ENCODE peak calls at places on chromosomes 11 and 22, in four cellular contexts. L is astrocyte of the spinal cord, J is left ventricle myocardium inferior, M is suprapubic skin. S is an unnamed sample.

GRCh38 chr22:30386960-30387848 is at the start of gene RNF215:
- DNase-seq in L (peak), J (peak), M (peak), S (peak)

GRCh38 chr11:42407379-42407778 is 904.4 kb upstream of the API5 start:
- DNase-seq in L (no peak), J (no peak), M (no peak), S (no peak)

GRCh38 chr11:42812408-42812807 is 499.4 kb upstream of the API5 start:
- DNase-seq in L (no peak), J (no peak), M (no peak), S (no peak)

GRCh38 chr22:46547179-46547882 is 9.9 kb upstream of the CELSR1 start:
- DNase-seq in L (peak), J (peak), M (no peak), S (no peak)

GRCh38 chr11:3160252-3161031 is 4.7 kb downstream of the OSBPL5 start:
- DNase-seq in L (peak), J (peak), M (peak), S (peak)

GRCh38 chr11:47714554-47715081 is 551 bp downstream of the AGBL2 start:
- DNase-seq in L (peak), J (no peak), M (no peak), S (no peak)

GRCh38 chr11:44564198-44564597 is 1.3 kb upstream of the CD82 start:
- DNase-seq in L (peak), J (no peak), M (no peak), S (no peak)

GRCh38 chr11:76209671-76209955 is 3.3 kb upstream of the WNT11 start:
- DNase-seq in L (no peak), J (no peak), M (no peak), S (no peak)

GRCh38 chr11:40602866-40603578 is 856.4 kb downstream of the LRRC4C start:
- DNase-seq in L (no peak), J (no peak), M (no peak), S (no peak)

GRCh38 chr22:31155425-31155824 is 4.6 kb upstream of the RNF185 start:
- DNase-seq in L (peak), J (no peak), M (no peak), S (no peak)

GRCh38 chr11:90434858-90435257 is 212.0 kb upstream of the CHORDC1 start:
- DNase-seq in L (no peak), J (no peak), M (no peak), S (no peak)

GRCh38 chr11:8913961-8914660 is 3.1 kb downstream of the AKIP1 start:
- DNase-seq in L (peak), J (no peak), M (no peak), S (no peak)

GRCh38 chr11:125062931-125063428 is at the start of gene SLC37A2:
- DNase-seq in L (peak), J (peak), M (peak), S (peak)

GRCh38 chr11:130609121-130610035 is 160.9 kb downstream of the ADAMTS15 start:
- DNase-seq in L (no peak), J (peak), M (peak), S (no peak)

GRCh38 chr11:123122341-123122740 is 60.4 kb upstream of the HSPA8 start:
- DNase-seq in L (peak), J (no peak), M (no peak), S (no peak)

GRCh38 chr11:113118104-113118503 is 156.9 kb downstream of the NCAM1 start:
- DNase-seq in L (no peak), J (no peak), M (no peak), S (no peak)

GRCh38 chr11:43691806-43692205 is 11.3 kb downstream of the HSD17B12 start:
- DNase-seq in L (no peak), J (no peak), M (no peak), S (no peak)

GRCh38 chr22:48337957-48338792 is 1489.5 kb downstream of the BRD1 start:
- DNase-seq in L (no peak), J (no peak), M (no peak), S (no peak)

GRCh38 chr11:27329867-27330632 is 33.0 kb downstream of the CCDC34 start:
- DNase-seq in L (no peak), J (no peak), M (no peak), S (no peak)

GRCh38 chr22:26182723-26183122 is 13.5 kb downstream of the SEZ6L start:
- DNase-seq in L (no peak), J (no peak), M (no peak), S (no peak)

GRCh38 chr22:35596821-35597220 is 20.3 kb downstream of the MB start:
- DNase-seq in L (no peak), J (peak), M (no peak), S (no peak)

DNA sequence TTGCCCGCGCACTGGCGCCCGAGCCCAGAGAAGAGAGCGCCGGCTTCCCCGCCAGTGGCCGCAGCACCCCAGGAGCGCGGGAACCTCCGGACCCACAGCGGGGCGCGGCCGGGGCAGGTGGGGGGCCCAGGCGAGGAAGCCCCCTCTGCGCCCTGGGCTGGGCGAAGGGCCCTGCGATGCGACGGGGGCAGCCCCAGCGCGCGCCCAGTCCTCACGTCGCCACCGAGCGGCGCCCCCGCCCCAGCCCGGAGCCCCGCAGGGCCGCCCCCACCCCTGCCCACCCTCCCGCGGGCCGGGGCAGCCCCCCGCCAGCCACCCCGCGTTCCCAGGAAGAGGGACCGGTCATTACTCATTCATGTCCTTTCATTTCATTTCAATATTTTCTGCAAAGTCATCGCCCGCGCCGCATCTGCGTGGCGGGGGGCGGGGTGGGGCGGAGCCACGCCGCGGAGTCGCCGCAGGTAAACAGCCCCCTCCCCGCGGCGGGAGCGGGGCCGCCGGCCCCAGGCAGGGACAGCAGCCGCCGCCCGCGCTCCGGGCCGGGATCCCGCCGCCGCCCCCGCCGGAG is 673 bp upstream of the PANX2 start:
- DNase-seq in L (no peak), J (no peak), M (no peak), S (no peak)
- TF ChIP-seq CTCF in L (no peak), J (no peak), M (no peak), S (no peak)

DNA sequence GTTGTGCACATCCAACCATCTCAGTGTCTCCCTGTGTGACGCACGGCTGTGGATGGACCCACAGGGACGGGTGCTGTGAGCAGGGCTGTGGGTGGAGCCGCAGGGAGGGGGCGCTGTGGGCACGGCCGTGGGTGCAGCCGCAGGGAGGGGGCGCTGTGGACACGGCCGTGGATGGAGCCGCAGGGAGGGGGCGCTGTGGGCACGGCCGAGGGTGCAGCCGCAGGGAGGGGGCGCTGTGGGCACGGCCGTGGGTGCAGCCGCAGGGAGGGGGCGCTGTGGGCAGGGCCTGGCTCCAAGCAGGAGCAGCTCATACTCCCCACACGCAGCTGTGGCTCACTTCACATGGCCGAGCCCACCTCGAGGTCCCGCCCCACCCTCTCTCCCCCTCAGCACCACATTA is 6.0 kb upstream of the MAPK11 start:
- DNase-seq in L (peak), J (peak), M (no peak), S (no peak)
- TF ChIP-seq CTCF in L (peak), J (peak), M (peak), S (peak)

GRCh38 chr11:45748801-45749200 is 56.1 kb upstream of the SLC35C1 start:
- DNase-seq in L (no peak), J (no peak), M (no peak), S (no peak)
- TF ChIP-seq CTCF in L (no peak), J (no peak), M (no peak), S (no peak)

GRCh38 chr11:30789270-30789669 is 203.1 kb upstream of the MPPED2 start:
- DNase-seq in L (peak), J (no peak), M (no peak), S (no peak)
- TF ChIP-seq CTCF in L (no peak), J (no peak), M (no peak), S (no peak)

S was measured in osteocyte.